ENCODE peak calls at places on chromosomes 11 and 22, in seven cellular contexts. C is K562, E is GM12878, N is Panc1, A is HCT116, W is SK-N-SH, D is HepG2. B is an unnamed sample.

GRCh38 chr11:76598426-76598839 is 72.1 kb downstream of the LRRC32 start:
- DNase-seq in W (peak; percentile 72), E (peak; percentile 12), D (peak; percentile 31), C (peak; percentile 59), N (peak; percentile 24), A (peak; percentile 7), B (peak; percentile 38)

GRCh38 chr11:117221775-117222517 is 9.9 kb downstream of the PCSK7 start:
- DNase-seq in C (no peak), W (no peak), N (no peak), A (no peak), D (no peak), E (no peak), B (no peak)

GRCh38 chr22:44107341-44107740 is 73.4 kb upstream of the PARVG start:
- DNase-seq in D (no peak), C (no peak), N (no peak), W (no peak), A (no peak), E (no peak), B (no peak)

GRCh38 chr11:131561486-131561885 is 191.1 kb downstream of the NTM start:
- DNase-seq in E (no peak), A (no peak), N (no peak), C (no peak), D (no peak), W (no peak), B (no peak)

GRCh38 chr11:82733444-82734119 is at the start of gene FAM181B:
- DNase-seq in W (peak; percentile 89), C (peak; percentile 56), N (no peak), A (no peak), E (no peak), D (no peak), B (no peak)

GRCh38 chr11:46338636-46338987 is 8.7 kb upstream of the DGKZ start:
- DNase-seq in E (no peak), A (no peak), W (no peak), N (no peak), D (no peak), C (no peak), B (no peak)

GRCh38 chr11:57787920-57788716 is 26.5 kb downstream of the CTNND1 start:
- DNase-seq in D (peak; percentile 32), W (no peak), E (peak; percentile 70), C (no peak), A (no peak), N (no peak), B (peak; percentile 92)

GRCh38 chr11:16923987-16924386 is 90.2 kb downstream of the PLEKHA7 start:
- DNase-seq in N (no peak), E (no peak), C (peak; percentile 26), D (no peak), W (no peak), A (no peak), B (no peak)

GRCh38 chr11:90220391-90220790 is 2.5 kb downstream of the CHORDC1 start:
- DNase-seq in W (no peak), C (no peak), E (no peak), N (no peak), A (no peak), D (no peak), B (no peak)

GRCh38 chr22:34847072-34847471 is 218.9 kb upstream of the ISX start:
- DNase-seq in C (no peak), A (no peak), D (no peak), N (no peak), W (no peak), E (peak; percentile 36), B (no peak)

GRCh38 chr11:133842730-133843129 is 2.6 kb downstream of the SPATA19 start:
- DNase-seq in N (no peak), A (no peak), W (no peak), D (no peak), E (no peak), C (no peak), B (no peak)

GRCh38 chr11:59025097-59025496 is 61.0 kb upstream of the GLYATL1B start:
- DNase-seq in W (no peak), D (peak; percentile 76), E (no peak), N (no peak), C (no peak), A (no peak), B (no peak)

GRCh38 chr22:38176170-38176741 is 5.4 kb downstream of the PLA2G6 start:
- DNase-seq in N (no peak), W (no peak), A (no peak), D (no peak), C (no peak), E (peak; percentile 65), B (peak; percentile 85)

GRCh38 chr11:2525166-2525861 is 80.5 kb downstream of the KCNQ1 start:
- DNase-seq in N (no peak), E (no peak), D (no peak), W (no peak), A (no peak), C (no peak), B (no peak)
- TF ChIP-seq REST in N (no peak), E (no peak), D (no peak), W (no peak), A (no peak), C (no peak), B (no peak)

GRCh38 chr11:62575156-62575555 is 1.5 kb upstream of the EEF1G start:
- DNase-seq in A (no peak), E (no peak), W (no peak), N (no peak), C (no peak), D (no peak), B (no peak)

GRCh38 chr11:62575837-62576236 is 2.1 kb upstream of the EEF1G start:
- DNase-seq in N (no peak), E (no peak), C (no peak), A (no peak), D (no peak), W (no peak), B (no peak)

GRCh38 chr11:62573006-62573591 is 592 bp downstream of the EEF1G start:
- DNase-seq in N (no peak), A (no peak), E (no peak), D (no peak), C (peak; percentile 22), W (peak; percentile 34), B (no peak)

GRCh38 chr11:62573592-62574362 is at the start of gene EEF1G:
- DNase-seq in E (peak; percentile 99), N (peak; percentile 98), D (peak; percentile 99), C (peak; percentile 98), A (peak; percentile 99), W (peak; percentile 99), B (peak; percentile 99)

DNA sequence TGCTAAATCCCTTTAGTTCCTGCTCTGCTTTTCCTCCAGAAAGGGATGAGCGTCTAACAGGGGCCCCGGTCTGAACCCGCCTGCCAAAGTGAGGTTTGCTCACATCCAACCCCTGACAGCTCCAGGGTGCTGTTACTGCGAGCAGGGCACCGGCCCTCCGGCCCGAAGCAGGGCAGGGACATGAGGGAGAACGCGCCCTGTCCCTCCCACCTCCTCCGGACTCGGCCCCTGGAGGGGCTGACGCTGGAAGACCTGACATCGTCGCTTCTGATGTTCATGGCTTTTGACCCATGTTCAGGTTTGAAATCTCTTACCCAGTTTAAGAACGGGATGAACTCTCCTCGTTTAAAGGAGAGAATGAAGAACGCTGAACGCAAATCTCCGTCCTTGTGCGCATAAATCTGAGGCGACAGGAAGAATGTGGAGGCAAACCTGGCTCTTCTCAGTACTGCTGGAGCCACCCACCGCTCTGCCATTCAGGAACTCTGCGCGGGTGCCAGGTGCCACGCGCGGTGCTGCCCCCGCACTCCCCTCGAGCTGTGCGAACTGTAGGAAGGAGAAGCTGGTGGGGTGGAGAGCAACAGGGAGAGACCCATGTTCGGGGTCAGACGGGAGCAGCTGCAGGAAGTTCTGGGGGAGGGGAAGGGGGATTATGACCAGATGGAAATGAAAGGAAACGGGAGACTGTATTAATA is 819 bp upstream of the EEF1G start:
- DNase-seq in A (no peak), D (no peak), C (peak; percentile 53), N (no peak), E (no peak), W (peak; percentile 67), B (peak; percentile 45)
- TF ChIP-seq POLR2AphosphoS5 in A (no peak), D (no peak), C (no peak), N (no peak), E (no peak), W (no peak), B (peak; percentile 51)

GRCh38 chr11:39806652-39807051 is 1652.8 kb downstream of the LRRC4C start:
- DNase-seq in A (no peak), E (no peak), D (no peak), W (no peak), N (no peak), C (no peak), B (no peak)
- TF ChIP-seq REST in A (no peak), E (no peak), D (no peak), W (no peak), N (no peak), C (no peak), B (no peak)

GRCh38 chr22:26556904-26557303 is 33.0 kb downstream of the TPST2 start:
- DNase-seq in N (no peak), C (no peak), A (no peak), D (no peak), E (no peak), W (no peak), B (no peak)
- TF ChIP-seq POLR2AphosphoS5 in N (no peak), C (no peak), A (no peak), D (no peak), E (no peak), W (no peak), B (no peak)

GRCh38 chr11:35584321-35584720 is 33.9 kb upstream of the FJX1 start:
- DNase-seq in E (no peak), A (no peak), D (no peak), W (no peak), C (no peak), N (no peak), B (no peak)
- TF ChIP-seq REST in E (no peak), A (no peak), D (no peak), W (no peak), C (no peak), N (no peak), B (no peak)

GRCh38 chr11:114260483-114260882 is 35.7 kb upstream of the NNMT start:
- DNase-seq in A (no peak), E (no peak), N (no peak), W (no peak), C (no peak), D (no peak), B (no peak)
- TF ChIP-seq POLR2AphosphoS5 in A (no peak), E (no peak), N (no peak), W (no peak), C (no peak), D (no peak), B (no peak)

GRCh38 chr11:2368851-2369180 is 8.3 kb upstream of the CD81 start:
- DNase-seq in D (no peak), N (no peak), W (no peak), C (no peak), A (no peak), E (no peak), B (no peak)
- TF ChIP-seq REST in D (no peak), N (no peak), W (no peak), C (no peak), A (no peak), E (no peak), B (no peak)

DNA sequence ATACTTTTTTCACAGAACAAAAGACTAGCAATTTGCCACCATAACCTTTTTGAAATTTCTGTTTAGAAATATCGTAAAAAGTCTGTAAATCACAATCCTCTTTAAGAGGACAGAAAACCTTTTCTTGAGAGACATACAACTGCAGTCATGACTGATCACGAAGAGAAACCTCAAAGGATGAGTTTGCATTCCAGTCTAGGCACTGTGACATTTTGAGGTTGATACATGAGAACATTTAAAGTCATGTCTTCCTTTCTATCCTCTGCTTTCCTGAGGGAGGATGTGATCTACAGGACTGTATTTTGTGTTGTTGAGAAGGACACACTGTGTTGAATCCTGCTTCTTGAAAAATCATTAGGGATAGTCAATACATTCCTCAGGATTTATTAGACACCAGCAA is 476.7 kb upstream of the CCDC179 start:
- DNase-seq in D (no peak), W (no peak), C (no peak), A (no peak), E (no peak), N (no peak), B (no peak)
- TF ChIP-seq POLR2AphosphoS5 in D (no peak), W (no peak), C (no peak), A (no peak), E (no peak), N (no peak), B (no peak)

B was measured in HL-60.